ENCODE peak calls at places on chromosomes 7 and 10, in five cellular contexts. S is H1, O is Karpas-422, V is G401, F is heart right ventricle. A is an unnamed sample.

GRCh38 chr7:132536646-132537395 is 39.4 kb downstream of the PLXNA4 start:
- DNase-seq in S (no peak), O (no peak), V (no peak), F (no peak), A (no peak)

GRCh38 chr10:22086730-22087364 is 83.3 kb upstream of the DNAJC1 start:
- DNase-seq in S (no peak), O (no peak), V (peak), F (peak), A (no peak)

GRCh38 chr7:50771120-50772002 is 11.3 kb downstream of the GRB10 start:
- DNase-seq in S (no peak), O (no peak), V (peak), F (no peak), A (no peak)

GRCh38 chr10:113309791-113310190 is 243.1 kb upstream of the HABP2 start:
- DNase-seq in S (no peak), O (no peak), V (no peak), F (no peak), A (no peak)

GRCh38 chr10:24552346-24553016 is 171.2 kb downstream of the ARHGAP21 start:
- DNase-seq in S (peak), O (peak), V (no peak), F (no peak), A (peak)

GRCh38 chr10:75079436-75080083 is 31.9 kb upstream of the SAMD8 start:
- DNase-seq in S (no peak), O (no peak), V (no peak), F (no peak), A (no peak)

GRCh38 chr10:74322141-74322540 is 171.1 kb downstream of the ADK start:
- DNase-seq in S (no peak), O (no peak), V (no peak), F (no peak), A (no peak)

GRCh38 chr7:28988091-28988490 is 30.0 kb upstream of the TRIL start:
- DNase-seq in S (no peak), O (peak), V (no peak), F (no peak), A (no peak)

GRCh38 chr7:150400779-150401423 is 21.8 kb downstream of the ZNF775 start:
- DNase-seq in S (no peak), O (no peak), V (no peak), F (no peak), A (no peak)

GRCh38 chr10:30842185-30842584 is 189.5 kb downstream of the ZNF438 start:
- DNase-seq in S (peak), O (no peak), V (no peak), F (no peak), A (no peak)

GRCh38 chr10:79927111-79927828 is 21.6 kb downstream of the SFTPD start:
- DNase-seq in S (no peak), O (no peak), V (peak), F (peak), A (no peak)

GRCh38 chr7:145005601-145006000 is 169.7 kb upstream of the TPK1 start:
- DNase-seq in S (no peak), O (no peak), V (no peak), F (no peak), A (no peak)

GRCh38 chr10:97497572-97498075 is 598 bp downstream of the MMS19 start:
- DNase-seq in S (peak), O (peak), V (peak), F (peak), A (peak)

A was measured in OCI-LY7.